ENCODE peak calls at places on chromosomes 5 and 9, in eight cellular contexts. G is BJ, I is NT2/D1, D is fibroblast of villous mesenchyme, N is stomach, A is adrenal gland, Q is uterus, U is AG10803. E is an unnamed sample.

GRCh38 chr5:3352711-3353110 is 242.9 kb upstream of the IRX1 start:
- DNase-seq in G (no peak), A (no peak), D (no peak), U (no peak), Q (no peak), I (no peak), N (peak), E (no peak)

GRCh38 chr5:94347130-94347529 is 271.3 kb downstream of the KIAA0825 start:
- DNase-seq in U (no peak), Q (no peak), G (no peak), N (no peak), D (no peak), A (no peak), I (no peak), E (no peak)

GRCh38 chr5:91885291-91886265 is 502.5 kb upstream of the ARRDC3 start:
- DNase-seq in I (no peak), Q (no peak), D (no peak), U (no peak), A (no peak), G (no peak), N (no peak), E (no peak)

GRCh38 chr9:2021731-2022130 is 6.6 kb downstream of the SMARCA2 start:
- DNase-seq in G (no peak), A (no peak), D (no peak), N (no peak), Q (no peak), I (no peak), U (no peak), E (no peak)

GRCh38 chr5:102090770-102091169 is 205.3 kb downstream of the SLCO4C1 start:
- DNase-seq in A (no peak), N (no peak), D (no peak), U (no peak), Q (no peak), G (no peak), I (no peak), E (no peak)

GRCh38 chr5:43432486-43433365 is 20.5 kb upstream of the CCL28 start:
- DNase-seq in A (peak), Q (no peak), I (no peak), N (peak), D (peak), G (peak), U (peak), E (peak)

GRCh38 chr5:115702025-115702424 is 76.2 kb upstream of the TMED7 start:
- DNase-seq in G (no peak), U (no peak), Q (no peak), A (no peak), D (no peak), N (no peak), I (no peak), E (no peak)

GRCh38 chr9:119968837-119969707 is 599.8 kb upstream of the BRINP1 start:
- DNase-seq in Q (peak), A (peak), I (peak), N (peak), U (peak), D (peak), G (peak), E (peak)

GRCh38 chr5:181236471-181236870 is 7.2 kb downstream of the RACK1 start:
- DNase-seq in N (no peak), A (no peak), I (no peak), D (no peak), G (no peak), U (no peak), Q (no peak), E (no peak)

GRCh38 chr5:140996055-140996454 is 29.8 kb downstream of the PCDHAC2 start:
- DNase-seq in I (no peak), N (no peak), U (no peak), D (no peak), Q (no peak), A (no peak), G (no peak), E (no peak)

GRCh38 chr9:103169798-103170197 is 174.7 kb downstream of the CYLC2 start:
- DNase-seq in G (no peak), A (no peak), Q (no peak), D (no peak), U (no peak), I (no peak), N (no peak), E (no peak)

GRCh38 chr5:150499437-150499956 is 8.4 kb upstream of the NDST1 start:
- DNase-seq in G (no peak), A (no peak), I (no peak), D (peak), U (no peak), Q (no peak), N (no peak), E (no peak)

GRCh38 chr9:117411547-117411946 is 3.3 kb downstream of the ASTN2 start:
- DNase-seq in N (peak), G (no peak), D (peak), I (no peak), A (no peak), U (peak), Q (no peak), E (no peak)

GRCh38 chr9:114799441-114799840 is 6.4 kb downstream of the TNFSF15 start:
- DNase-seq in N (no peak), A (no peak), Q (no peak), D (peak), G (no peak), I (peak), U (no peak), E (no peak)

GRCh38 chr9:3525088-3525835 is 539 bp downstream of the RFX3 start:
- DNase-seq in G (no peak), U (no peak), A (peak), D (peak), Q (no peak), N (no peak), I (no peak), E (no peak)

GRCh38 chr9:130444565-130445221 is at the start of gene ASS1:
- DNase-seq in D (no peak), G (no peak), N (peak), I (no peak), Q (peak), A (peak), U (peak), E (no peak)

GRCh38 chr9:78325343-78325742 is 28.4 kb downstream of the PSAT1 start:
- DNase-seq in U (peak), D (peak), A (peak), G (peak), I (no peak), N (no peak), Q (no peak), E (peak)

GRCh38 chr5:157109744-157110143 is 900 bp upstream of the HAVCR2 start:
- DNase-seq in N (no peak), Q (no peak), G (no peak), A (no peak), U (no peak), D (no peak), I (no peak), E (no peak)

GRCh38 chr5:157113007-157113406 is 4.2 kb upstream of the HAVCR2 start:
- DNase-seq in I (no peak), U (peak), A (no peak), G (no peak), N (no peak), Q (no peak), D (peak), E (no peak)

GRCh38 chr5:157108961-157109360 is at the start of gene HAVCR2:
- DNase-seq in N (peak), U (no peak), D (no peak), A (no peak), G (no peak), Q (no peak), I (no peak), E (no peak)

GRCh38 chr5:157106668-157107461 is 2.0 kb downstream of the HAVCR2 start:
- DNase-seq in A (peak), D (no peak), G (no peak), N (peak), I (no peak), Q (no peak), U (no peak), E (no peak)

GRCh38 chr5:157107508-157107907 is 1.3 kb downstream of the HAVCR2 start:
- DNase-seq in D (no peak), G (no peak), U (no peak), N (no peak), A (no peak), I (no peak), Q (no peak), E (no peak)
- H3K4me3 ChIP-seq in D (no peak), G (no peak), U (no peak), N (no peak), A (no peak), I (no peak), Q (no peak), E (no peak)

GRCh38 chr5:595285-595684 is 16.9 kb upstream of the CEP72 start:
- DNase-seq in N (no peak), Q (no peak), I (no peak), D (no peak), A (no peak), U (no peak), G (no peak), E (no peak)

GRCh38 chr5:598564-598890 is 13.6 kb upstream of the CEP72 start:
- DNase-seq in A (no peak), G (no peak), I (no peak), U (no peak), Q (no peak), D (no peak), N (peak), E (no peak)

GRCh38 chr5:600551-601541 is 11.3 kb upstream of the CEP72 start:
- DNase-seq in U (no peak), N (peak), A (no peak), I (no peak), Q (no peak), G (no peak), D (no peak), E (no peak)

GRCh38 chr5:594241-594860 is 17.8 kb upstream of the CEP72 start:
- DNase-seq in D (no peak), N (peak), I (no peak), A (no peak), Q (no peak), G (no peak), U (no peak), E (no peak)

DNA sequence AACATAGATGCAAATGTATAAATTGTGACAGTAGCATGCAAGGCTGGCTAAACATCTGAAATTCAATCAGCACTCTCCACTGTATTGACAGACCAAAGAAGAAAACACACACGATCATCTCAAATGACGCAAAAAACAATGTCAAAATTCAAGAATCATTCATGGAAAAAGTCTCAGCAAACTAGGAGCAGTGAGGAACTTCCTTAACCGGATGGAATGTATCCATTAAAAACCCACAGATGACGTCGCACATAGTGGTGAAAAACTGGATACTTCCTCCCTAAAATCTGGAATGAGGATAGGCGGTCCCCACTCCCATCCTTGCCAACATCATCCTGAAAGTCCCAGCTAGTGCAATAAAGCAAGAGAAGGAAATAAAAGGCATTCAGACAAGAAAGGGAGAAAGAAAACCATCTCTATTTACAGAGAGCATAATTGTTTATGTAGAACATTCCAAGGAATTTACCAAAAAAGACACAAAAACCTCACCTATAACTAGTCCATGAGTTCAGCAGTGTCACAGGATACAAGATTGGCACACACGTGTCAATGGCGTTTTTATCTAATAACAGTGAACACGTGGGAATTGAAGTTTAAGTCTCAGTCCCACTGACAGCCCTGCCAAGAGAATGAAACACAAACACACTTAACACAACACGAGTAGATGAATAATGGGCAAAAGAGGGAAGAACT is 14.1 kb upstream of the CEP72 start:
- DNase-seq in D (no peak), U (no peak), A (no peak), G (no peak), I (no peak), Q (no peak), N (no peak), E (no peak)
- H3K4me3 ChIP-seq in D (no peak), U (no peak), A (no peak), G (no peak), I (no peak), Q (no peak), N (no peak), E (no peak)

DNA sequence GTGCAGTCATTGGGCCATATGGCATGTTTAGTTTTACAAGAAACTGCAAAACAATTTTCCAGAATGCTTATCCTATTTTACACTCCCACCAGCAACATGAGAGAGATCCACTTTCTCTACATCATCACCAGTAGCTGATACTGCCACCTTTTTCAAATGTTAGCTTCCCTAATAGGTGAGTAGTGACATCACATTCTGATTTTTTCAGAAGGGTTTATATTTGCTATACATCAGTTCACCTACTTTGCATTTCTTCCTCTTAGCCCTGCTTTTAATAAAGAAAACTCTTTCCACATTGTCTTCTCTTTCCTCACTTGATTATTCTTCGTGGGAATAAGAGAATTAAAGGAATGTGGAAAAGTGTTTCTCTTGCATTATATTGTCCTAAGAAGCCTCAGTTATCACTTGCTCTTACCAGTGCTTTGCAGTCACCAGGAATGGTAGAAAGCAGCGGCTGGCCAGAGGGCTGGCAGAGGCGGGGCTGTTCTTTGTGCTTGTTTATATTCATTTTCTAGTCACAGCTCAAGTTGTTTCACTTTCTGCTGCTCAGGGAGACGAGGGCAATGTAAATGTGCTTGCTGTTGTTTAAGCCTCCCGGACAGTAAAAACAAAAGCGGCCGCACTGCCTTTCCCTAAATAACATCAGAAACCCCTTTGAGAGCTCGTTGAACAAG is 164.8 kb downstream of the HSD17B3 start:
- DNase-seq in N (peak), I (no peak), U (peak), Q (no peak), D (peak), G (no peak), A (no peak), E (no peak)
- H3K4me3 ChIP-seq in N (peak), I (no peak), U (peak), Q (no peak), D (peak), G (peak), A (no peak), E (peak)

GRCh38 chr9:8429157-8429556 is 629.6 kb upstream of the DMAC1 start:
- DNase-seq in I (no peak), D (no peak), Q (no peak), U (no peak), N (no peak), A (no peak), G (no peak), E (no peak)
- H3K4me3 ChIP-seq in I (no peak), D (no peak), Q (no peak), U (no peak), N (no peak), A (no peak), G (no peak), E (no peak)

DNA sequence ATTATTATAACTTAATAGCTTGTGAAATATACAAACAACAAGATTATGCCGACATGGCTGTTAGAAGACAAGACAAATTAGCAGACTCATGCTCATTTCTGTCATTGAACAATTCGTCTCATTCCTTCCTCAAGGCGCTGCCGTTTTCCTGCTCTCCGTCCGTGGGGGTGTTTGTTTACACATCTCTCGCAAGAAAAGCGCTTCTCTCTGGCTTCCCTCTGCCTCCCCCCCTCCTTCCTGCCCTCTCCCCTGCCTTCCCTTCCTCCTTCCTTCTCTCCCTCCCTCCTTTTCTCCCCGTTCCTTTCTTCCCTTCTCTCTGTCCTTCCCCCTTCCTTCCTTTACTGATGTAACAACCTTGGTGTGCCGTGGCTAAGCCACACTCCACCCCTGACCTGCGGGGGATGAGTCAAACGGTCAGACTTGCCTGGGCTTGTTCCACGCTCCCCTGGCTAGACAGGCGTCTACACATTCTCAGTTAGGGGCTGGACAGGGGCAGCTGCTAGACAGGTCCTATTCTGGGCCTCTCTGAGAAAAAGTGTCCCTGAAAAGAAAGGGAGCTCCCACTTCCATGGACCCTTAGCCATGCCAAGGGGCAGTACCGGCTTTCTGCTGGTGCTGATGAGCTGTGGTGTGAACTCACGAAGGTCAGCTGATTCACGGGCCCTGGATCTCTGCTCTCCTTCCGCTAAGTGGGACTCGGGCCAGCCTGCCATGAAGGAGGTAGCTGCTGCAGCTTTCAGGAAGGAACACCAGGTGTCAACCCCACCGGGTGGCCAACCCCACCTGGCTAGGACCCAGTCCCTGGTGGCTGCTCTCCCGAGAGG is 32.0 kb upstream of the SPTLC1 start:
- DNase-seq in I (no peak), G (peak), N (no peak), Q (peak), D (peak), U (peak), A (peak), E (peak)
- H3K4me3 ChIP-seq in I (no peak), G (no peak), N (no peak), Q (no peak), D (peak), U (no peak), A (no peak), E (no peak)

DNA sequence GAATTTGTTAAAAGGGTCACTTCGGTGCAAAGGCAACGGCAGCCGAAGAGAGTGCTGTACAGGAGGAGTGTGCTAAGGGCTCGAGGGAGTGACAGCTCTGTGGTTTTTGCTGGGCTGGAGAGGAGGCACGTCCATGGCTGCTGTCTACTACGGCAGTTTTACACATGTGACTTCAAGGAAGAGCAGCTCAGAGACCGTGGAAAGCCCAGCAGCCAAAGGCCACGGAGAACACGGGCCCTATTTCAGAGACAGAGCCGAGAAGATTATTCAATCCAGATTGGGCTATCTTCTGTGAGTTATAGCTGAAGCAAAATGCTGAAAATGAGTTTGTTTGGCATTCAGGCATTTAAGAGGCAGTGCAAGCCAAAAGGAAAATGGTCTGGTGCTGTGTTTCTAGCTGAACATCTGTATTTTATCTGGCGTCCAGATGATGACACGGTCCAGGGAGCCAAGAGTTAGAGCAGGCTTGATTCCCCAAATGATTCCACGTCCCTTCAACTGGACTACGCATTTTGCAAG is 96.4 kb downstream of the RFK start:
- DNase-seq in I (no peak), A (no peak), U (peak), G (peak), D (peak), N (no peak), Q (peak), E (peak)
- H3K4me3 ChIP-seq in I (no peak), A (no peak), U (peak), G (no peak), D (peak), N (no peak), Q (no peak), E (peak)

E was measured in skeletal muscle cell.